ENCODE peak calls at places on chromosome 14, in nine cellular contexts. F is RWPE2, K is fibroblast of the aortic adventitia, M is A549, U is fibroblast of lung, Z is cardiac fibroblast, O is choroid plexus epithelial cell, A is fibroblast of mammary gland, C is right atrium auricular region. Q is an unnamed sample.

GRCh38 chr14:102799684-102800562 is 22.7 kb downstream of the TRAF3 start:
- DNase-seq in F (no peak), K (peak; percentile 90), M (no peak), U (peak; percentile 43), Z (peak; percentile 84), O (peak; percentile 88), A (peak; percentile 83), C (no peak), Q (no peak)

GRCh38 chr14:99592394-99592793 is 11.6 kb downstream of the CCDC85C start:
- DNase-seq in F (no peak), K (no peak), M (no peak), U (no peak), Z (no peak), O (no peak), A (no peak), C (no peak), Q (no peak)

GRCh38 chr14:36207500-36207899 is 31.0 kb upstream of the PTCSC3 start:
- DNase-seq in F (no peak), K (peak; percentile 13), M (no peak), U (peak; percentile 2), Z (peak; percentile 1), O (no peak), A (peak; percentile 22), C (no peak), Q (no peak)

GRCh38 chr14:92542766-92543554 is 29.4 kb downstream of the RIN3 start:
- DNase-seq in F (no peak), K (no peak), M (no peak), U (no peak), Z (no peak), O (no peak), A (no peak), C (no peak), Q (no peak)

GRCh38 chr14:106850913-106851825 is 1324.8 kb downstream of the TMEM121 start:
- DNase-seq in F (no peak), K (no peak), M (no peak), U (no peak), Z (no peak), O (no peak), A (no peak), C (no peak), Q (no peak)

GRCh38 chr14:92456215-92457017 is 57.2 kb upstream of the RIN3 start:
- DNase-seq in F (no peak), K (peak; percentile 77), M (peak; percentile 53), U (peak; percentile 75), Z (peak; percentile 85), O (peak; percentile 86), A (peak; percentile 78), C (peak; percentile 61), Q (peak; percentile 25)

GRCh38 chr14:67268456-67269115 is 27.4 kb downstream of the PALS1 start:
- DNase-seq in F (no peak), K (no peak), M (no peak), U (peak; percentile 30), Z (peak; percentile 49), O (no peak), A (peak; percentile 10), C (no peak), Q (no peak)

GRCh38 chr14:99034711-99035171 is 237.3 kb downstream of the BCL11B start:
- DNase-seq in F (no peak), K (no peak), M (no peak), U (no peak), Z (no peak), O (no peak), A (no peak), C (no peak), Q (no peak)

GRCh38 chr14:55579724-55580400 is at the start of gene KTN1:
- DNase-seq in F (peak; percentile 92), K (peak; percentile 65), M (peak; percentile 58), U (peak; percentile 76), Z (peak; percentile 87), O (peak; percentile 81), A (peak; percentile 61), C (peak; percentile 68), Q (no peak)

GRCh38 chr14:68767248-68767645 is 25.6 kb downstream of the ZFP36L1 start:
- DNase-seq in F (no peak), K (no peak), M (no peak), U (no peak), Z (no peak), O (no peak), A (no peak), C (no peak), Q (no peak)
- TF ChIP-seq CTCF in F (no peak), K (no peak), M (no peak), U (no peak), Z (no peak), O (no peak), A (no peak), C (no peak), Q (no peak)

DNA sequence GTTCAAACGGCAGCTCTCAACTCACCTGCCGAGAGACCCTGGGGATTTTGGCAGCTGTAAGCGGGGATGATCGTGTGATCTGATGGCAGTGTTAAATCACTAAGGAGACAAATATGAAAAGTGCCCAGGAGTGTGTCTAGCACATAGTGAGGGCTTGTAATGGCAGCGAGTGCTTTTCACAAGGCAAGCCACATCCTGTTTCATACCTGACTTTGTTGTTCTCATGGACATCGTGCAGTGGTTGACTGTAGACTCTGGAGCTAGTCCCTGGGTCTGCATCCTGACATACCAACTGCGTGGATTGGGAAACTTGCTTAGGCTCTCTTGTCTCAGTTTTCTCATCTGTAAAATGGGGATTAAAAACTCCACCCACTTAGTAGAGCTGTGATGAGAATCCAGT is 148.5 kb downstream of the VRK1 start:
- DNase-seq in F (no peak), K (no peak), M (no peak), U (no peak), Z (no peak), O (no peak), A (no peak), C (no peak), Q (no peak)
- H3K4me3 ChIP-seq in F (no peak overlapping the region), K (no peak overlapping the region), M (no peak overlapping the region), U (no peak overlapping the region), Z (no peak overlapping the region), O (no peak overlapping the region), A (no peak overlapping the region), C (no peak overlapping the region), Q (no peak overlapping the region)

DNA sequence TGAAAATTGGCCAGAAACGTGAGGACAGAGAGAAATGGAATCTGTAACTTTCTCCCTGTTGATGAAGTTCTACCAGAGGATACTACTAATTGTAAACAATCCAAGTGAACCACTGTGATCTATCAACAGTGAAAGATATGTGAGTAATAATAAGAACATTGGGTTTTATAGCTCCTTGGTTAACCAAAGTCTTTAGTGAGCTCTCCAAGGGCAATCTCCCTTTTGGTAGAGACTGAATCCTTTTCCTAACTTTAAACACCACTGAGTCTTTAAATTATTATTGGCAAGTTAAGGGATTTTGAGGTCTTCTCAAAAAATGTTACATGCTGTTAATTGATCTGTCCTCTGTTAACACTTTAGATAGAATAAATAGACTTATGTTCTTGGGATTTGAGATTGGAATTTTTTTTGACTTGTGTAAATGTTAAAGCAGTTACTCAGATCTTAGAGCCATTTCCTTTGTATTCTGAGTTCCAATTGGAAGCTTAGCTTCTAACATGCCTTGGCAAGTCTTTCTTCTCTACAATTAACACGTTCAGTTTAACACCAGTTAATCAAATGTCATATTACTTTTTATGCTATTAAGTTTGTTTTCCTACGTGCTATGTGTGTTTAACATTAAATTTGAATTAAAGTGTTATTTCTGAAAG is 338.3 kb upstream of the DDHD1 start:
- DNase-seq in F (no peak), K (peak; percentile 21), M (no peak), U (no peak), Z (no peak), O (no peak), A (peak; percentile 14), C (no peak), Q (no peak)
- TF ChIP-seq CTCF in F (no peak), K (no peak), M (no peak), U (no peak), Z (no peak), O (no peak), A (no peak), C (no peak), Q (no peak)

DNA sequence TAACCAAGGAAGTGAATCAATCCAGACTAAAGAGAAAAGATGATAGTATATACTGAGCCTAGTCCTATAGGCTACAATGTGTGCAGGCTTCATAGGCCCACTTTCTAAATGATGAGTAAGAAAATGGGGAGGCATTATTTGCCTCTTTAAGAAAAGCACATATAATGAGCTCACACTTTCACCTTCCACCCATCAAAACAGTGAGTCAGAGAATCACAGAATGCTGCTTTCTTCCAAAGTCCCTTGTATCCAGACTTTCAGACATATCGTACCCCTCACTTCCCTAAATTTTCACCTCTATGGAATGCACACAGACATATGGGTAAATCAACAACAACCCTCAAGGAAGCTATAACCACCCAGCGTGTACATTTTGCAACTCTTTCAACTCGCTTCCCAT is 286.4 kb upstream of the PRKD1 start:
- DNase-seq in F (no peak), K (no peak), M (no peak), U (no peak), Z (peak; percentile 39), O (peak; percentile 57), A (peak; percentile 82), C (no peak), Q (no peak)
- H3K4me3 ChIP-seq in F (no peak overlapping the region), K (no peak overlapping the region), M (no peak overlapping the region), U (no peak overlapping the region), Z (no peak overlapping the region), O (peak overlapping the region; percentile 33), A (no peak overlapping the region), C (no peak overlapping the region), Q (no peak overlapping the region)

GRCh38 chr14:48398675-48399282 is 723.4 kb upstream of the MDGA2 start:
- DNase-seq in F (no peak), K (peak; percentile 8), M (peak; percentile 3), U (peak; percentile 31), Z (peak; percentile 44), O (peak; percentile 46), A (peak; percentile 44), C (no peak), Q (no peak)
- TF ChIP-seq CTCF in F (peak; percentile 97), K (peak; percentile 40), M (peak; percentile 46), U (peak; percentile 57), Z (peak; percentile 51), O (peak; percentile 52), A (peak; percentile 64), C (peak; percentile 49), Q (peak; percentile 57)

DNA sequence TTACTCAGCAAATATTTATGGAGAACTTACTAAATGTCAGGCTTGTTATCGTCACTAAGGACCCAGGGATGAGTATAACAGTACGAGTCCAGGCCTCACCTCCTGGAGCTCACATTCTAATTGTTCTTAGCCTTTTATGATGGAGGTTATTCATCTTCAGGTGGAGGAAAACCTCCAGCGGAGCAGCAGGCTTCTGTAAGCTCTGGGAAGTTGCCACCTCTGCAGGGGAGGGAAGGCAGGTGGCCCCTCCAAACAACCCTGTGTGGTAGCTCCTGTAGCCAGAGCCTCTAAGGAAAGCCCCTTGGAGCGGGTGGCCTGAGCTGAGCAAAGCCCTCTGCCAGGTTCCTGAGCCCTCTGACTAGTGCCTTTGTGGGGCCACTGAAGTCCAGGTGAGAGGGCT is 104.1 kb downstream of the SMOC1 start:
- DNase-seq in F (no peak), K (no peak), M (no peak), U (no peak), Z (no peak), O (no peak), A (no peak), C (no peak), Q (no peak)
- H3K4me3 ChIP-seq in F (no peak overlapping the region), K (no peak overlapping the region), M (no peak overlapping the region), U (no peak overlapping the region), Z (no peak overlapping the region), O (no peak overlapping the region), A (no peak overlapping the region), C (no peak overlapping the region), Q (no peak overlapping the region)

GRCh38 chr14:69615471-69616407 is 4.3 kb downstream of the SUSD6 start:
- DNase-seq in F (no peak), K (peak; percentile 87), M (no peak), U (peak; percentile 51), Z (peak; percentile 85), O (peak; percentile 91), A (peak; percentile 79), C (peak; percentile 77), Q (peak; percentile 92)
- TF ChIP-seq CTCF in F (no peak), K (peak; percentile 17), M (no peak), U (peak; percentile 4), Z (no peak), O (peak; percentile 9), A (no peak), C (no peak), Q (no peak)

Q was measured in GM12864.